ENCODE peak calls at places on chromosomes 13 and 19, in four cellular contexts. R, D, O and U are unnamed samples.

GRCh38 chr13:57629391-57629804 is 2.1 kb upstream of the PCDH17 start:
- DNase-seq in D (peak; percentile 21), O (no peak), R (peak; percentile 61), U (peak; percentile 56)

GRCh38 chr13:67119481-67119883 is 110.7 kb downstream of the PCDH9 start:
- DNase-seq in D (no peak), R (no peak), O (no peak), U (no peak)

GRCh38 chr19:16509141-16510061 is 13.2 kb downstream of the C19orf44 start:
- DNase-seq in R (peak; percentile 26), O (no peak), D (no peak), U (peak; percentile 72)

GRCh38 chr19:50501568-50502475 is 9.2 kb downstream of the JOSD2 start:
- DNase-seq in R (no peak), O (no peak), D (no peak), U (no peak)

GRCh38 chr13:101306773-101307172 is 109.5 kb downstream of the NALCN start:
- DNase-seq in O (no peak), D (no peak), R (no peak), U (no peak)

GRCh38 chr19:1945899-1946298 is 4.9 kb downstream of the CSNK1G2 start:
- DNase-seq in R (no peak), O (peak; percentile 11), D (peak; percentile 43), U (no peak)

GRCh38 chr13:104011505-104012270 is 945.5 kb upstream of the SLC10A2 start:
- DNase-seq in D (peak; percentile 44), O (no peak), R (no peak), U (no peak)

GRCh38 chr13:94656766-94657165 is 55.1 kb downstream of the GPR180 start:
- DNase-seq in R (no peak), O (no peak), D (no peak), U (no peak)

GRCh38 chr13:33845572-33846305 is 27.8 kb downstream of the RFC3 start:
- DNase-seq in D (no peak), O (no peak), R (no peak), U (no peak)